ENCODE peak calls at places on chromosomes 7 and 10, in five cellular contexts. W, K, Y, A and D are unnamed samples.

GRCh38 chr10:5545778-5546710 is 21.3 kb downstream of the CALML3 start:
- DNase-seq in Y (no peak), W (no peak), A (peak), K (no peak), D (no peak)

GRCh38 chr10:124231188-124232135 is 138.1 kb upstream of the CHST15 start:
- DNase-seq in W (no peak), K (no peak), A (no peak), Y (no peak), D (no peak)

GRCh38 chr10:115981056-115981455 is 291.9 kb downstream of the GFRA1 start:
- DNase-seq in A (no peak), W (no peak), Y (no peak), K (no peak), D (no peak)

GRCh38 chr10:70682920-70683600 is 10.8 kb downstream of the ADAMTS14 start:
- DNase-seq in W (no peak), Y (no peak), K (no peak), A (no peak), D (no peak)

GRCh38 chr10:29181936-29182335 is 106.9 kb upstream of the LYZL1 start:
- DNase-seq in A (no peak), Y (no peak), W (no peak), K (no peak), D (no peak)

GRCh38 chr7:44147026-44147881 is 6.1 kb upstream of the MYL7 start:
- DNase-seq in K (no peak), Y (no peak), W (no peak), A (peak), D (no peak)

GRCh38 chr10:70621497-70622078 is 19.0 kb upstream of the PRF1 start:
- DNase-seq in W (no peak), A (no peak), K (no peak), Y (no peak), D (no peak)

GRCh38 chr7:21887353-21887752 is 58.3 kb downstream of the CDCA7L start:
- DNase-seq in W (no peak), A (no peak), K (no peak), Y (no peak), D (no peak)

GRCh38 chr10:75294031-75294437 is 58.3 kb upstream of the COMTD1 start:
- DNase-seq in W (no peak), K (no peak), A (no peak), Y (no peak), D (no peak)

GRCh38 chr10:89502556-89502955 is 32.8 kb downstream of the SLC16A12 start:
- DNase-seq in A (no peak), W (no peak), Y (no peak), K (no peak), D (no peak)

GRCh38 chr10:127872871-127873600 is 19.7 kb downstream of the CLRN3 start:
- DNase-seq in W (no peak), K (no peak), Y (peak), A (no peak), D (no peak)

GRCh38 chr7:138842111-138842510 is 44.1 kb upstream of the ATP6V0A4 start:
- DNase-seq in Y (no peak), K (no peak), W (no peak), A (no peak), D (no peak)

GRCh38 chr10:49035920-49036319 is 79.4 kb downstream of the VSTM4 start:
- DNase-seq in K (no peak), Y (no peak), A (no peak), W (no peak), D (no peak)

GRCh38 chr7:114423218-114423496 is 8.5 kb downstream of the FOXP2 start:
- DNase-seq in W (no peak), Y (no peak), A (no peak), K (no peak), D (no peak)

GRCh38 chr7:146126767-146127509 is 10.3 kb downstream of the CNTNAP2 start:
- DNase-seq in A (no peak), Y (no peak), K (no peak), W (no peak), D (no peak)

GRCh38 chr7:103857435-103857834 is 132.0 kb downstream of the RELN start:
- DNase-seq in K (no peak), A (no peak), W (no peak), Y (no peak), D (no peak)

GRCh38 chr10:84288151-84288550 is 40.2 kb upstream of the CCSER2 start:
- DNase-seq in A (no peak), W (no peak), Y (no peak), K (no peak), D (no peak)

GRCh38 chr10:80971461-80971860 is 433.8 kb downstream of the SH2D4B start:
- DNase-seq in W (no peak), K (no peak), A (no peak), Y (no peak), D (no peak)

GRCh38 chr7:120436487-120437060 is 163.6 kb downstream of the KCND2 start:
- DNase-seq in K (no peak), W (no peak), A (no peak), Y (no peak), D (no peak)

GRCh38 chr10:113259841-113260240 is 293.0 kb upstream of the HABP2 start:
- DNase-seq in Y (no peak), W (no peak), K (no peak), A (no peak), D (no peak)

GRCh38 chr10:27646604-27647191 is 98.9 kb downstream of the MKX start:
- DNase-seq in W (no peak), Y (no peak), A (no peak), K (no peak), D (no peak)

GRCh38 chr10:107708981-107709380 is 544.5 kb upstream of the SORCS1 start:
- DNase-seq in Y (no peak), A (no peak), K (no peak), W (no peak), D (no peak)

GRCh38 chr10:101400529-101400928 is 46.6 kb downstream of the BTRC start:
- DNase-seq in A (no peak), W (no peak), Y (no peak), K (no peak), D (no peak)

GRCh38 chr7:134432296-134433152 is 26.4 kb downstream of the AKR1B1 start:
- DNase-seq in K (peak), Y (peak), A (peak), W (peak), D (peak)

GRCh38 chr10:127801302-127801701 is 64.3 kb downstream of the FOXI2 start:
- DNase-seq in Y (no peak), K (no peak), A (no peak), W (no peak), D (no peak)

GRCh38 chr10:86252051-86252450 is 114.5 kb downstream of the GRID1 start:
- DNase-seq in A (no peak), Y (no peak), W (no peak), K (no peak), D (no peak)

DNA sequence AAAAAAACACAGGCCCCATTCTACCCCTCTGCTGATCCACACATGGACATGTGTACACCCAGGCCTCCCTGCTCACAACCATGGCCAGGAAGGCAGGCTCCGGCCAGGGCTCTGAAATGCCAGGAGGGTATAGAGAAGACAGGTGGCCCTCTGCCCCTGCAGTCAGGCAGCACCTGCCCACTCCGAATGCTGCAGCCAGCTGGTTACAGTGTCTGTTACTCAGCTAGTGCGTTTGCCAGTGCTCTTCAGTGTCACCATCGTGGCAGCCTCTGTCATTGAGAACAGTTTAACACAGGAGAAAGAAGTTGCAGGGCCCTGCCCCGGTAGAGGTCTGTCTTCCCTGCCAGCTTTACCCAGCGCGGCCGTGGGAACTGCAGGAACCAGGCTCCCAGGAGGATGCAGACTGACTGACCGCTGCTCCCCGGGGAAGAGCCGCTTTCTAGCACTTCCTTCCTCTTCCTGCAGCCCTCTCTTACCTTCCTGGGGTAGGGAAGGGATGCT is 128.8 kb upstream of the FAM20C start:
- DNase-seq in W (no peak), K (no peak), Y (no peak), A (no peak), D (peak)
- TF ChIP-seq CTCF in W (no peak), K (no peak), Y (no peak), A (no peak), D (no peak)

GRCh38 chr10:133096616-133097269 is 9.0 kb downstream of the ADGRA1 start:
- DNase-seq in Y (no peak), K (no peak), W (no peak), A (no peak), D (no peak)
- TF ChIP-seq CTCF in Y (no peak), K (no peak), W (no peak), A (no peak), D (no peak)

GRCh38 chr10:60141916-60142559 is 235.7 kb upstream of the CCDC6 start:
- DNase-seq in W (no peak), K (no peak), A (no peak), Y (no peak), D (no peak)

GRCh38 chr10:60144099-60144498 is 237.7 kb upstream of the CCDC6 start:
- DNase-seq in A (no peak), W (no peak), K (no peak), Y (no peak), D (no peak)

GRCh38 chr10:60139798-60140566 is 233.6 kb upstream of the CCDC6 start:
- DNase-seq in A (no peak), W (no peak), Y (no peak), K (no peak), D (no peak)

GRCh38 chr10:60140681-60141632 is 234.6 kb upstream of the CCDC6 start:
- DNase-seq in K (no peak), W (no peak), Y (no peak), A (peak), D (no peak)

GRCh38 chr10:60142736-60143135 is 236.4 kb upstream of the CCDC6 start:
- DNase-seq in Y (no peak), W (no peak), A (no peak), K (no peak), D (no peak)
- TF ChIP-seq CTCF in Y (no peak), W (no peak), A (no peak), K (no peak), D (no peak)

GRCh38 chr7:118104812-118105441 is 79.0 kb upstream of the LSM8 start:
- DNase-seq in K (no peak), W (peak), Y (no peak), A (no peak), D (no peak)
- TF ChIP-seq CTCF in K (peak), W (peak), Y (peak), A (peak), D (peak)

GRCh38 chr7:35260254-35260653 is 6.4 kb upstream of the TBX20 start:
- DNase-seq in A (no peak), Y (no peak), K (no peak), W (no peak), D (no peak)

GRCh38 chr7:35261041-35261440 is 7.1 kb upstream of the TBX20 start:
- DNase-seq in A (no peak), W (no peak), Y (no peak), K (no peak), D (no peak)

GRCh38 chr7:35259555-35259954 is 5.7 kb upstream of the TBX20 start:
- DNase-seq in W (no peak), Y (no peak), K (no peak), A (no peak), D (no peak)

GRCh38 chr7:35263396-35263795 is 9.5 kb upstream of the TBX20 start:
- DNase-seq in Y (no peak), K (no peak), A (peak), W (no peak), D (no peak)

GRCh38 chr7:35261476-35262285 is 7.8 kb upstream of the TBX20 start:
- DNase-seq in W (no peak), Y (no peak), K (no peak), A (peak), D (no peak)
- TF ChIP-seq CTCF in W (no peak), Y (no peak), K (no peak), A (no peak), D (peak)